ENCODE peak calls at places on chromosomes 12 and 14, in nine cellular contexts. One of them, this sample, is unnamed.

GRCh38 chr12:92553389-92553788 is 149.4 kb upstream of the PLEKHG7 start:
- DNase-seq in RWPE1: peak; percentile 84
- DNase-seq in fibroblast of the conjunctiva: no peak
- DNase-seq in ACHN: no peak
- DNase-seq in NCI-H1417: peak; percentile 18
- DNase-seq in left cardiac atrium: peak; percentile 67
- DNase-seq in GM23338: no peak
- DNase-seq in progenitor cell of endocrine pancreas: no peak
- DNase-seq in effector CD4-positive, alpha-beta T cell: no peak
- DNase-seq in this sample: no peak

GRCh38 chr14:63926641-63927040 is 73.8 kb downstream of the SYNE2 start:
- DNase-seq in RWPE1: no peak
- DNase-seq in fibroblast of the conjunctiva: no peak
- DNase-seq in ACHN: no peak
- DNase-seq in NCI-H1417: no peak
- DNase-seq in left cardiac atrium: no peak
- DNase-seq in GM23338: no peak
- DNase-seq in progenitor cell of endocrine pancreas: no peak
- DNase-seq in effector CD4-positive, alpha-beta T cell: no peak
- DNase-seq in this sample: no peak

GRCh38 chr12:74917743-74918142 is 291.9 kb downstream of the KCNC2 start:
- DNase-seq in RWPE1: no peak
- DNase-seq in fibroblast of the conjunctiva: no peak
- DNase-seq in ACHN: no peak
- DNase-seq in NCI-H1417: no peak
- DNase-seq in left cardiac atrium: no peak
- DNase-seq in GM23338: no peak
- DNase-seq in progenitor cell of endocrine pancreas: no peak
- DNase-seq in effector CD4-positive, alpha-beta T cell: no peak
- DNase-seq in this sample: no peak

GRCh38 chr12:10941369-10941768 is 2.3 kb upstream of the TAS2R14 start:
- DNase-seq in RWPE1: no peak
- DNase-seq in fibroblast of the conjunctiva: no peak
- DNase-seq in ACHN: no peak
- DNase-seq in NCI-H1417: no peak
- DNase-seq in left cardiac atrium: no peak
- DNase-seq in GM23338: no peak
- DNase-seq in progenitor cell of endocrine pancreas: no peak
- DNase-seq in effector CD4-positive, alpha-beta T cell: no peak
- DNase-seq in this sample: no peak

GRCh38 chr14:92456215-92457017 is 57.2 kb upstream of the RIN3 start:
- DNase-seq in RWPE1: peak; percentile 44
- DNase-seq in fibroblast of the conjunctiva: peak; percentile 55
- DNase-seq in ACHN: peak; percentile 62
- DNase-seq in NCI-H1417: peak; percentile 17
- DNase-seq in left cardiac atrium: peak; percentile 66
- DNase-seq in GM23338: peak; percentile 87
- DNase-seq in progenitor cell of endocrine pancreas: peak; percentile 34
- DNase-seq in effector CD4-positive, alpha-beta T cell: no peak
- DNase-seq in this sample: no peak

GRCh38 chr14:75658957-75659356 is 1.7 kb downstream of the ERG28 start:
- DNase-seq in RWPE1: no peak
- DNase-seq in fibroblast of the conjunctiva: no peak
- DNase-seq in ACHN: no peak
- DNase-seq in NCI-H1417: no peak
- DNase-seq in left cardiac atrium: no peak
- DNase-seq in GM23338: no peak
- DNase-seq in progenitor cell of endocrine pancreas: no peak
- DNase-seq in effector CD4-positive, alpha-beta T cell: no peak
- DNase-seq in this sample: no peak

GRCh38 chr12:95184119-95184518 is 33.1 kb downstream of the FGD6 start:
- DNase-seq in RWPE1: no peak
- DNase-seq in fibroblast of the conjunctiva: no peak
- DNase-seq in ACHN: no peak
- DNase-seq in NCI-H1417: no peak
- DNase-seq in left cardiac atrium: no peak
- DNase-seq in GM23338: no peak
- DNase-seq in progenitor cell of endocrine pancreas: no peak
- DNase-seq in effector CD4-positive, alpha-beta T cell: no peak
- DNase-seq in this sample: no peak

GRCh38 chr12:101927042-101927441 is 49.7 kb downstream of the DRAM1 start:
- DNase-seq in RWPE1: no peak
- DNase-seq in fibroblast of the conjunctiva: no peak
- DNase-seq in ACHN: no peak
- DNase-seq in NCI-H1417: no peak
- DNase-seq in left cardiac atrium: no peak
- DNase-seq in GM23338: no peak
- DNase-seq in progenitor cell of endocrine pancreas: no peak
- DNase-seq in effector CD4-positive, alpha-beta T cell: no peak
- DNase-seq in this sample: no peak

GRCh38 chr12:114032801-114033200 is 66.7 kb upstream of the RBM19 start:
- DNase-seq in RWPE1: no peak
- DNase-seq in fibroblast of the conjunctiva: no peak
- DNase-seq in ACHN: no peak
- DNase-seq in NCI-H1417: no peak
- DNase-seq in left cardiac atrium: no peak
- DNase-seq in GM23338: no peak
- DNase-seq in progenitor cell of endocrine pancreas: no peak
- DNase-seq in effector CD4-positive, alpha-beta T cell: no peak
- DNase-seq in this sample: no peak

GRCh38 chr12:102169922-102170698 is 27.5 kb downstream of the PMCH start:
- DNase-seq in RWPE1: peak; percentile 1
- DNase-seq in fibroblast of the conjunctiva: no peak
- DNase-seq in ACHN: peak; percentile 58
- DNase-seq in NCI-H1417: peak; percentile 14
- DNase-seq in left cardiac atrium: no peak
- DNase-seq in GM23338: peak; percentile 59
- DNase-seq in progenitor cell of endocrine pancreas: no peak
- DNase-seq in effector CD4-positive, alpha-beta T cell: no peak
- DNase-seq in this sample: peak; percentile 5

GRCh38 chr12:11144297-11144696 is 9.9 kb upstream of the TAS2R30 start:
- DNase-seq in RWPE1: no peak
- DNase-seq in fibroblast of the conjunctiva: no peak
- DNase-seq in ACHN: no peak
- DNase-seq in NCI-H1417: no peak
- DNase-seq in left cardiac atrium: no peak
- DNase-seq in GM23338: no peak
- DNase-seq in progenitor cell of endocrine pancreas: no peak
- DNase-seq in effector CD4-positive, alpha-beta T cell: no peak
- DNase-seq in this sample: no peak

GRCh38 chr14:73719361-73719760 is 5.2 kb upstream of the PNMA1 start:
- DNase-seq in RWPE1: no peak
- DNase-seq in fibroblast of the conjunctiva: no peak
- DNase-seq in ACHN: no peak
- DNase-seq in NCI-H1417: no peak
- DNase-seq in left cardiac atrium: no peak
- DNase-seq in GM23338: peak; percentile 39
- DNase-seq in progenitor cell of endocrine pancreas: no peak
- DNase-seq in effector CD4-positive, alpha-beta T cell: no peak
- DNase-seq in this sample: no peak

This sample was measured in HFF-Myc.